ENCODE peak calls at places on chromosomes 5 and 9, in five cellular contexts. One of them, this sample, is unnamed.

GRCh38 chr9:97615439-97616072 is 17.6 kb downstream of the TSTD2 start:
- DNase-seq in gastrocnemius medialis: peak; percentile 64
- DNase-seq in body of pancreas: peak; percentile 71
- DNase-seq in heart left ventricle: peak; percentile 46
- DNase-seq in MCF 10A: peak; percentile 71
- DNase-seq in this sample: peak; percentile 59

GRCh38 chr5:132905938-132906337 is 32.5 kb downstream of the LEAP2 start:
- DNase-seq in gastrocnemius medialis: no peak
- DNase-seq in body of pancreas: no peak
- DNase-seq in heart left ventricle: no peak
- DNase-seq in MCF 10A: peak; percentile 54
- DNase-seq in this sample: no peak

GRCh38 chr5:160702856-160703453 is 149.1 kb downstream of the ATP10B start:
- DNase-seq in gastrocnemius medialis: no peak
- DNase-seq in body of pancreas: no peak
- DNase-seq in heart left ventricle: no peak
- DNase-seq in MCF 10A: peak; percentile 47
- DNase-seq in this sample: no peak

GRCh38 chr5:84450617-84451414 is 66.1 kb upstream of the EDIL3 start:
- DNase-seq in gastrocnemius medialis: no peak
- DNase-seq in body of pancreas: no peak
- DNase-seq in heart left ventricle: no peak
- DNase-seq in MCF 10A: peak; percentile 9
- DNase-seq in this sample: no peak

GRCh38 chr5:127958421-127959011 is 125.0 kb upstream of the SLC12A2 start:
- DNase-seq in gastrocnemius medialis: no peak
- DNase-seq in body of pancreas: no peak
- DNase-seq in heart left ventricle: no peak
- DNase-seq in MCF 10A: no peak
- DNase-seq in this sample: no peak

GRCh38 chr9:109229682-109230081 is 62.6 kb upstream of the FRRS1L start:
- DNase-seq in gastrocnemius medialis: no peak
- DNase-seq in body of pancreas: no peak
- DNase-seq in heart left ventricle: no peak
- DNase-seq in MCF 10A: no peak
- DNase-seq in this sample: no peak

GRCh38 chr9:3768698-3769458 is 243.1 kb upstream of the RFX3 start:
- DNase-seq in gastrocnemius medialis: no peak
- DNase-seq in body of pancreas: no peak
- DNase-seq in heart left ventricle: no peak
- DNase-seq in MCF 10A: no peak
- DNase-seq in this sample: no peak

GRCh38 chr9:137974746-137975526 is 97.4 kb downstream of the CACNA1B start:
- DNase-seq in gastrocnemius medialis: no peak
- DNase-seq in body of pancreas: no peak
- DNase-seq in heart left ventricle: no peak
- DNase-seq in MCF 10A: no peak
- DNase-seq in this sample: no peak

GRCh38 chr9:28317706-28318210 is 744.5 kb upstream of the C9orf72 start:
- DNase-seq in gastrocnemius medialis: no peak
- DNase-seq in body of pancreas: no peak
- DNase-seq in heart left ventricle: no peak
- DNase-seq in MCF 10A: no peak
- DNase-seq in this sample: no peak

GRCh38 chr5:170338933-170339779 is 41.6 kb upstream of the LCP2 start:
- DNase-seq in gastrocnemius medialis: no peak
- DNase-seq in body of pancreas: no peak
- DNase-seq in heart left ventricle: no peak
- DNase-seq in MCF 10A: peak; percentile 66
- DNase-seq in this sample: no peak

GRCh38 chr5:139985733-139986132 is 57.4 kb downstream of the NRG2 start:
- DNase-seq in gastrocnemius medialis: peak; percentile 72
- DNase-seq in body of pancreas: no peak
- DNase-seq in heart left ventricle: peak; percentile 62
- DNase-seq in MCF 10A: peak; percentile 94
- DNase-seq in this sample: no peak

GRCh38 chr5:56358046-56358445 is 124.9 kb upstream of the ANKRD55 start:
- DNase-seq in gastrocnemius medialis: no peak
- DNase-seq in body of pancreas: no peak
- DNase-seq in heart left ventricle: no peak
- DNase-seq in MCF 10A: no peak
- DNase-seq in this sample: no peak

GRCh38 chr9:37760416-37761165 is 7.0 kb downstream of the TRMT10B start:
- DNase-seq in gastrocnemius medialis: no peak
- DNase-seq in body of pancreas: no peak
- DNase-seq in heart left ventricle: no peak
- DNase-seq in MCF 10A: peak; percentile 29
- DNase-seq in this sample: no peak

GRCh38 chr9:135779571-135779970 is 77.6 kb downstream of the KCNT1 start:
- DNase-seq in gastrocnemius medialis: no peak
- DNase-seq in body of pancreas: no peak
- DNase-seq in heart left ventricle: no peak
- DNase-seq in MCF 10A: no peak
- DNase-seq in this sample: no peak

GRCh38 chr9:88794100-88794499 is 197.2 kb upstream of the S1PR3 start:
- DNase-seq in gastrocnemius medialis: no peak
- DNase-seq in body of pancreas: no peak
- DNase-seq in heart left ventricle: no peak
- DNase-seq in MCF 10A: no peak
- DNase-seq in this sample: no peak

GRCh38 chr5:179239256-179240135 is 105.8 kb downstream of the ADAMTS2 start:
- DNase-seq in gastrocnemius medialis: no peak
- DNase-seq in body of pancreas: no peak
- DNase-seq in heart left ventricle: peak; percentile 4
- DNase-seq in MCF 10A: no peak
- DNase-seq in this sample: no peak

GRCh38 chr5:29796018-29796417 is 1397.5 kb upstream of the CDH6 start:
- DNase-seq in gastrocnemius medialis: no peak
- DNase-seq in body of pancreas: no peak
- DNase-seq in heart left ventricle: no peak
- DNase-seq in MCF 10A: no peak
- DNase-seq in this sample: no peak

GRCh38 chr5:39080597-39081204 is 6.5 kb upstream of the RICTOR start:
- DNase-seq in gastrocnemius medialis: peak; percentile 39
- DNase-seq in body of pancreas: peak; percentile 58
- DNase-seq in heart left ventricle: no peak
- DNase-seq in MCF 10A: peak; percentile 65
- DNase-seq in this sample: peak; percentile 62

GRCh38 chr9:5799314-5799713 is 33.6 kb downstream of the ERMP1 start:
- DNase-seq in gastrocnemius medialis: no peak
- DNase-seq in body of pancreas: no peak
- DNase-seq in heart left ventricle: no peak
- DNase-seq in MCF 10A: peak; percentile 55
- DNase-seq in this sample: no peak

GRCh38 chr9:107158321-107158720 is 124.8 kb upstream of the RAD23B start:
- DNase-seq in gastrocnemius medialis: no peak
- DNase-seq in body of pancreas: no peak
- DNase-seq in heart left ventricle: no peak
- DNase-seq in MCF 10A: peak; percentile 36
- DNase-seq in this sample: no peak

GRCh38 chr9:114364123-114364522 is 23.7 kb downstream of the AKNA start:
- DNase-seq in gastrocnemius medialis: no peak
- DNase-seq in body of pancreas: no peak
- DNase-seq in heart left ventricle: no peak
- DNase-seq in MCF 10A: peak; percentile 86
- DNase-seq in this sample: no peak

GRCh38 chr5:88825782-88826110 is 57.2 kb downstream of the MEF2C start:
- DNase-seq in gastrocnemius medialis: peak; percentile 46
- DNase-seq in body of pancreas: no peak
- DNase-seq in heart left ventricle: no peak
- DNase-seq in MCF 10A: no peak
- DNase-seq in this sample: no peak

GRCh38 chr5:37557734-37558293 is 178.7 kb downstream of the WDR70 start:
- DNase-seq in gastrocnemius medialis: no peak
- DNase-seq in body of pancreas: no peak
- DNase-seq in heart left ventricle: no peak
- DNase-seq in MCF 10A: no peak
- DNase-seq in this sample: no peak

GRCh38 chr5:172642926-172643325 is 1.9 kb downstream of the NEURL1B start:
- DNase-seq in gastrocnemius medialis: no peak
- DNase-seq in body of pancreas: no peak
- DNase-seq in heart left ventricle: peak; percentile 23
- DNase-seq in MCF 10A: no peak
- DNase-seq in this sample: no peak

GRCh38 chr5:163347671-163348070 is 89.7 kb upstream of the CCNG1 start:
- DNase-seq in gastrocnemius medialis: no peak
- DNase-seq in body of pancreas: peak; percentile 50
- DNase-seq in heart left ventricle: peak; percentile 29
- DNase-seq in MCF 10A: peak; percentile 88
- DNase-seq in this sample: peak; percentile 49

GRCh38 chr9:82555408-82555807 is 507.5 kb downstream of the RASEF start:
- DNase-seq in gastrocnemius medialis: no peak
- DNase-seq in body of pancreas: peak; percentile 20
- DNase-seq in heart left ventricle: no peak
- DNase-seq in MCF 10A: no peak
- DNase-seq in this sample: no peak

GRCh38 chr5:97000391-97000790 is 64.5 kb downstream of the LNPEP start:
- DNase-seq in gastrocnemius medialis: no peak
- DNase-seq in body of pancreas: no peak
- DNase-seq in heart left ventricle: no peak
- DNase-seq in MCF 10A: no peak
- DNase-seq in this sample: no peak

GRCh38 chr5:179766726-179767455 is 26.9 kb upstream of the LTC4S start:
- DNase-seq in gastrocnemius medialis: no peak
- DNase-seq in body of pancreas: no peak
- DNase-seq in heart left ventricle: no peak
- DNase-seq in MCF 10A: no peak
- DNase-seq in this sample: no peak

GRCh38 chr5:142654578-142655042 is 31.3 kb downstream of the FGF1 start:
- DNase-seq in gastrocnemius medialis: no peak
- DNase-seq in body of pancreas: no peak
- DNase-seq in heart left ventricle: no peak
- DNase-seq in MCF 10A: no peak
- DNase-seq in this sample: no peak

GRCh38 chr9:89678394-89679005 is 73.7 kb downstream of the GADD45G start:
- DNase-seq in gastrocnemius medialis: no peak
- DNase-seq in body of pancreas: no peak
- DNase-seq in heart left ventricle: no peak
- DNase-seq in MCF 10A: no peak
- DNase-seq in this sample: no peak

GRCh38 chr5:51544386-51544785 is 161.1 kb downstream of the ISL1 start:
- DNase-seq in gastrocnemius medialis: no peak
- DNase-seq in body of pancreas: no peak
- DNase-seq in heart left ventricle: no peak
- DNase-seq in MCF 10A: no peak
- DNase-seq in this sample: no peak

GRCh38 chr9:113547501-113547900 is 84.0 kb downstream of the RGS3 start:
- DNase-seq in gastrocnemius medialis: no peak
- DNase-seq in body of pancreas: no peak
- DNase-seq in heart left ventricle: no peak
- DNase-seq in MCF 10A: no peak
- DNase-seq in this sample: no peak

GRCh38 chr5:123802298-123802951 is 290.4 kb downstream of the CSNK1G3 start:
- DNase-seq in gastrocnemius medialis: no peak
- DNase-seq in body of pancreas: no peak
- DNase-seq in heart left ventricle: no peak
- DNase-seq in MCF 10A: no peak
- DNase-seq in this sample: no peak

GRCh38 chr5:94849821-94850736 is 231.6 kb downstream of the SLF1 start:
- DNase-seq in gastrocnemius medialis: no peak
- DNase-seq in body of pancreas: no peak
- DNase-seq in heart left ventricle: no peak
- DNase-seq in MCF 10A: peak; percentile 44
- DNase-seq in this sample: no peak

DNA sequence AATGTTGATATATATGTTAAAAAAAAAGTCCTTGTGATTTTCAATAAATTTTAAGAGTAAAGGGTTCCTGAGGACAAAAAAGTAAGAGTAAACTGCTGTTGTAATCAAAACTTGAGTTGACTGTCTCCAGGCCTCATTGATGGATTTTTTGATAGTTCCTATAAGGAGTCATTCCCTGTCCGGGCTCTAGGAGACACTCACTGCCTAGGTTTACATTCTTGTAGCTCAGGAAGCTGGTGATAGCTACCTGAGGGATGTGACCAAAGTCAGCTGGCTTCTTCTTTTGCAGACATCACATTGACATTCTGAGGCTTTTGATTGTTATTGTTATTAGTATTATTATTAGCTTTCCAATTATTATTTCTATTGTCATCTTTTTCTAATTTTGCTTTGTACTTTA is 116.5 kb upstream of the FBXL7 start:
- DNase-seq in gastrocnemius medialis: no peak
- DNase-seq in body of pancreas: no peak
- DNase-seq in heart left ventricle: no peak
- DNase-seq in MCF 10A: peak; percentile 16
- DNase-seq in this sample: no peak
- TF ChIP-seq CTCF in gastrocnemius medialis: no peak
- TF ChIP-seq CTCF in body of pancreas: no peak
- TF ChIP-seq CTCF in heart left ventricle: peak; percentile 49
- TF ChIP-seq CTCF in MCF 10A: peak; percentile 40
- TF ChIP-seq CTCF in this sample: no peak

DNA sequence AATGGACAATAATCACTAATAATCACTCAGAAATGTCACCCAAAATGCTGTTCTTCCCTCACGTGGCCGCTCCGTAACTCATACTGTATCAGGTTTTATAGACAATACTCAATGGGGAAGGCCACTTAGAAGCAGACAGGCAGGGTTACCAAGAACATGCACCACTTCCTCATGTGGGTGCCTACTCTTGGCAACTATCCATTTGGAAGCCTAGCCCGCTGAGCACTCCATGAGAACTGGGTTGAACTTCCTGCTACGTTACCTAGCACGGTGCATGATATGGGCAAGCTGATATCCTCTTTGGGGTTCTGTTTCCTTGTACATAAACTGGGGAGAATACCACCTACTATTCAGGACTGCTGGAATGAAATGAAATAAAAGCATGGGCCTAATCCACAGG is 14.3 kb downstream of the DAP start:
- DNase-seq in gastrocnemius medialis: peak; percentile 23
- DNase-seq in body of pancreas: peak; percentile 80
- DNase-seq in heart left ventricle: no peak
- DNase-seq in MCF 10A: no peak
- DNase-seq in this sample: peak; percentile 71
- TF ChIP-seq CTCF in gastrocnemius medialis: no peak
- TF ChIP-seq CTCF in body of pancreas: no peak
- TF ChIP-seq CTCF in heart left ventricle: no peak
- TF ChIP-seq CTCF in MCF 10A: no peak
- TF ChIP-seq CTCF in this sample: no peak

GRCh38 chr5:1011226-1011631 is 2.6 kb downstream of the NKD2 start:
- DNase-seq in gastrocnemius medialis: peak; percentile 6
- DNase-seq in body of pancreas: peak; percentile 64
- DNase-seq in heart left ventricle: peak; percentile 13
- DNase-seq in MCF 10A: peak; percentile 46
- DNase-seq in this sample: no peak
- TF ChIP-seq CTCF in gastrocnemius medialis: no peak
- TF ChIP-seq CTCF in body of pancreas: peak; percentile 62
- TF ChIP-seq CTCF in heart left ventricle: peak; percentile 28
- TF ChIP-seq CTCF in MCF 10A: peak; percentile 21
- TF ChIP-seq CTCF in this sample: no peak

DNA sequence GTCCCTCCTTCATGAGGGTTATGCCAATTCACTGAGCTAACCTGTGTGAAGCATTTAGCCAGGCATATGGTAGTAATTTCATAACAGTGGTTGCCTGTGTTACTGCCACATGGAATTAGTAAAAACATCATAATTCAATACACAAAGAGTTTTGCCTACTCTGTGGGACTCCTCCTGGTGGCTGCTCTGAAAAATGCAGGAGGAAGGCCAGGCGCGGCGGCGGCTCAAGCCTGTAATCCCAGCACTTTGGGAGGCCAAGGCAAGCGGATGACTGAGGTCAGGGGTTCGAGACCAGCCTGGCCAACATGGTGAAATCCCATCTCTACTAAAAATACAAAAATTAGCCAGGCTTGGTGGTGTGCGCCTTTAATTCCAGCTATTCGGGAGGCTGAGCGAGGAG is 547.3 kb downstream of the CDK5RAP2 start:
- DNase-seq in gastrocnemius medialis: no peak
- DNase-seq in body of pancreas: no peak
- DNase-seq in heart left ventricle: no peak
- DNase-seq in MCF 10A: no peak
- DNase-seq in this sample: no peak
- TF ChIP-seq CTCF in gastrocnemius medialis: no peak
- TF ChIP-seq CTCF in body of pancreas: no peak
- TF ChIP-seq CTCF in heart left ventricle: no peak
- TF ChIP-seq CTCF in MCF 10A: peak; percentile 10
- TF ChIP-seq CTCF in this sample: no peak

This sample was measured in lung.